ENCODE peak calls at places on chromosomes 12 and 14, in six cellular contexts. N is endothelial cell of umbilical vein, Q is Caco-2, V is fibroblast of lung, W is IMR-90, A is mucosa of descending colon. Y is an unnamed sample. For H3K9me3, the result is how much of the 10 kb centered on the place peaks cover.

GRCh38 chr12:109818900-109819500 is 14.2 kb downstream of the TRPV4 start:
- DNase-seq in Q (no peak), A (no peak), W (peak), N (no peak), V (peak), Y (no peak)

GRCh38 chr12:113445544-113446176 is 23.5 kb downstream of the SDSL start:
- DNase-seq in W (no peak), Q (no peak), N (no peak), V (no peak), A (no peak), Y (no peak)

GRCh38 chr14:101763941-101764709 is 2.6 kb downstream of the PPP2R5C start:
- DNase-seq in A (no peak), Q (no peak), V (no peak), W (no peak), N (no peak), Y (no peak)

GRCh38 chr12:52313926-52314325 is 7.3 kb downstream of the KRT83 start:
- DNase-seq in V (no peak), N (no peak), W (no peak), A (no peak), Q (no peak), Y (no peak)

GRCh38 chr14:104147346-104148125 is 9.1 kb downstream of the KIF26A start:
- DNase-seq in Q (no peak), V (no peak), W (no peak), A (peak), N (no peak), Y (no peak)

GRCh38 chr14:22502007-22502406 is 87.0 kb downstream of the DAD1 start:
- DNase-seq in N (no peak), A (no peak), V (no peak), Q (no peak), W (no peak), Y (no peak)

GRCh38 chr14:96363751-96364336 is 518 bp downstream of the GSKIP start:
- DNase-seq in Q (peak), N (peak), V (peak), W (peak), A (peak), Y (no peak)

GRCh38 chr14:32134448-32135070 is 57.5 kb downstream of the ARHGAP5 start:
- DNase-seq in W (peak), V (peak), A (no peak), N (peak), Q (no peak), Y (no peak)

GRCh38 chr14:33848706-33849454 is 102.0 kb downstream of the EGLN3 start:
- DNase-seq in A (peak), Q (peak), N (peak), V (peak), W (peak), Y (no peak)

GRCh38 chr14:105857816-105858675 is 331.7 kb downstream of the TMEM121 start:
- DNase-seq in Q (no peak), W (no peak), A (peak), N (no peak), V (no peak), Y (no peak)

GRCh38 chr12:96986883-96987523 is 79.9 kb downstream of the NEDD1 start:
- DNase-seq in Q (peak), V (peak), A (no peak), N (peak), W (peak), Y (no peak)

GRCh38 chr12:70883855-70884254 is 36.7 kb downstream of the PTPRR start:
- DNase-seq in W (no peak), A (no peak), V (no peak), N (no peak), Q (no peak), Y (no peak)

GRCh38 chr14:68563256-68564131 is 229.4 kb downstream of the ZFP36L1 start:
- DNase-seq in V (peak), A (no peak), W (peak), Q (no peak), N (no peak), Y (no peak)

GRCh38 chr14:104431351-104431928 is 148.1 kb upstream of the C14orf180 start:
- DNase-seq in V (no peak), N (no peak), W (no peak), Q (no peak), A (no peak), Y (no peak)

GRCh38 chr12:78680596-78680995 is 184.0 kb upstream of the SYT1 start:
- DNase-seq in A (no peak), Q (no peak), N (no peak), V (no peak), W (no peak), Y (no peak)

GRCh38 chr12:89051065-89051677 is 301.1 kb downstream of the DUSP6 start:
- DNase-seq in W (peak), A (no peak), N (peak), Q (peak), V (peak), Y (peak)

GRCh38 chr14:68089146-68089715 is 269.7 kb downstream of the RAD51B start:
- DNase-seq in W (peak), V (peak), Q (no peak), N (peak), A (no peak), Y (no peak)

GRCh38 chr12:29858270-29858786 is 74.6 kb upstream of the TMTC1 start:
- DNase-seq in A (no peak), Q (no peak), V (no peak), N (no peak), W (no peak), Y (no peak)

GRCh38 chr12:104505095-104505819 is 48.5 kb downstream of the CHST11 start:
- DNase-seq in A (no peak), W (no peak), N (peak), Q (no peak), V (peak), Y (no peak)

GRCh38 chr12:40146800-40147797 is 41.2 kb upstream of the SLC2A13 start:
- DNase-seq in W (no peak), Q (no peak), N (no peak), V (no peak), A (no peak), Y (no peak)

GRCh38 chr14:83594874-83595273 is 1935.1 kb upstream of the FLRT2 start:
- DNase-seq in Q (no peak), A (no peak), W (no peak), N (no peak), V (no peak), Y (no peak)

GRCh38 chr14:92615451-92615850 is 101.9 kb downstream of the RIN3 start:
- DNase-seq in W (no peak), N (no peak), V (no peak), A (peak), Q (no peak), Y (no peak)

GRCh38 chr14:57493467-57494181 is at the start of gene CCDC198:
- DNase-seq in W (no peak), V (peak), N (no peak), Q (peak), A (no peak), Y (no peak)

GRCh38 chr12:57031228-57031670 is 14.9 kb upstream of the TAC3 start:
- DNase-seq in A (no peak), V (no peak), Q (no peak), N (no peak), W (no peak), Y (no peak)

GRCh38 chr14:71377099-71377498 is 469.8 kb downstream of the PCNX1 start:
- DNase-seq in N (no peak), W (no peak), A (no peak), V (no peak), Q (no peak), Y (no peak)

GRCh38 chr12:111024205-111024794 is 103.9 kb upstream of the MYL2 start:
- DNase-seq in Q (peak), V (peak), N (peak), A (no peak), W (peak), Y (no peak)

GRCh38 chr14:20412422-20412821 is 879 bp downstream of the TEP1 start:
- DNase-seq in W (no peak), A (no peak), Q (no peak), N (peak), V (no peak), Y (no peak)

GRCh38 chr12:117853600-117853999 is 115.2 kb downstream of the KSR2 start:
- DNase-seq in V (peak), A (no peak), W (no peak), N (no peak), Q (peak), Y (no peak)

GRCh38 chr14:60204843-60205774 is 39.9 kb upstream of the DHRS7 start:
- DNase-seq in Q (no peak), W (no peak), A (no peak), V (no peak), N (no peak), Y (no peak)

DNA sequence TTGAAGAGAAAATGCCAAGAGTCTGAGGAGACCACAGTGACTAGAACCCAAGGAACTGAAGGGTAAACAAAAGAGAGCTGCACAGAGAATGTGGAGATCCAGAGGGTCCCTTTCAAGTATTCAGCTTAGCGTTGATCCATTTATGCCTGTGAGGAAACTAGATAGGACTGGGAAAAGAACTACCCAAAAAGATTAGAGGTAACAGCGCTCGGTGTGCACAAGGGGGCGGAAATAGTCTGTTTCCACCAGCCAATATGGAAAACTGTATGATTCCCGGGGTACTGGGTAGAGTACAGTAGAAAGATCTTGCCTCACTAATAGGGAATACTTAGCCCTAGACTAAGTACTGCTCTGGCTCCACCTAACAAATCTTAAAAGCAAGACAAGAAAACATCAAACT is 135.5 kb downstream of the DPF3 start:
- DNase-seq in N (no peak), W (no peak), A (no peak), V (no peak), Q (no peak), Y (no peak)
- H3K9me3 ChIP-seq in N (under half), W (under half), A (under half), V (under half), Q (under half), Y (under half)

DNA sequence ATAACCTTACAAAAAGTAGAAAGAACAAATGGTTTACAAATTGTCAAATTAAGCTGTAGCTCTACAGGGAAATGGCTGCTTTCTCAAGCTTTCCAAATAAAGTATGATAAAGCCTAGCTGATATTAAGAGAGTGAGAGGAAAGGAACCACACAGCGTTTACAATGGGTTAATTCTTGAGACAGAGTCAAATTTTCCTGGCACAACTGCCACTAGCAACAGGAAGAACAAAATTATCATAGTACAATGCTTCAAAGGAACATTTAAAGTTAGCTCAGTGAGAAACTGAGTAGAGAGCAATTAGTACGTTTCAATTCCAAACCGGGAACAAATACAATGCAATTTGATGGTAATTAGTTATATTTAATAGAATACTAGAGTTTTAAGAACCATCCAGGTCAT is 116.0 kb downstream of the PPP1R12A start:
- DNase-seq in W (no peak), V (peak), Q (no peak), N (peak), A (no peak), Y (no peak)
- TF ChIP-seq CTCF in W (no peak), V (no peak), Q (no peak), N (no peak), A (no peak), Y (no peak)

GRCh38 chr12:69484428-69484827 is 14.2 kb downstream of the FRS2 start:
- DNase-seq in A (no peak), Q (no peak), N (no peak), V (no peak), W (no peak), Y (no peak)
- H3K9me3 ChIP-seq in A (under half), Q (under half), N (under half), V (under half), W (under half), Y (under half)

GRCh38 chr12:124426594-124427550 is 132.0 kb downstream of the RFLNA start:
- DNase-seq in A (peak), V (no peak), Q (no peak), N (no peak), W (no peak), Y (no peak)

GRCh38 chr12:124430491-124430890 is 135.6 kb downstream of the RFLNA start:
- DNase-seq in A (peak), Q (no peak), V (no peak), N (no peak), W (no peak), Y (no peak)

GRCh38 chr12:124429535-124429934 is 134.6 kb downstream of the RFLNA start:
- DNase-seq in W (no peak), A (peak), V (no peak), N (no peak), Q (no peak), Y (no peak)

GRCh38 chr12:124428792-124429281 is 133.9 kb downstream of the RFLNA start:
- DNase-seq in Q (no peak), N (no peak), A (peak), W (peak), V (no peak), Y (no peak)

DNA sequence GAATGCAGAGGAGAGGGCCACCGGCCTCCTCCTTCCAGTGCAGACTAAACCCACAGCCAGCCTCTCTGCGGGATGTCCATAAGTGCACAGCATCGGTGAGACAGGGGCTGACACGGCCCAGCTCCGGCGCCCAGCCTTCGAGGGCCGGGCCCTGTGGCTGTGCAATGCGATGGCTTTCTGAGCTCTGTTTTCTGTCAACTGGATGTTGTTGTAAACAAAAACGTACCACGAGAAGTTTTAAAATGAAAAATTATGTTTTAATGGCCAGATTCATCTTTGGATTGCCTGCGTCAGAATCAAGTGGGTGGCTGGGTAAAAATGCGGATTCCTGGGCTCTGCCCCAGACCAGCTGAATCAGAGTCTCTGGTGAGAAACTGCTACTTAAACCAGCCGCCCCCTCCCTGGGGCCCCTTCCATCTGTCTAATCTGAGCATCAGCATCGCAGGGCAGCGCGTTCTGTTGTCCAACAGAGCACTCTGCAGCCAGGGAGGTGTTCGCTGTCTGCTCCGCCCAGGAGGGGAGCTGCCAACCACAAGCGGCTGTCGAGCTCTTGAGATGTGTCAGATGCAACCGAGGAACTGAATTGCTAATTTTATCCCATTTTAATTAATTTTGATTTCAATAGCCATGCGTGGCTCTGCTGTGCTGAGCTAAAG is 133.4 kb downstream of the RFLNA start:
- DNase-seq in V (peak), Q (no peak), N (no peak), W (peak), A (peak), Y (peak)
- TF ChIP-seq CTCF in V (no peak), Q (no peak), N (no peak), W (no peak), A (no peak), Y (peak)